ENCODE peak calls at places on chromosomes 11 and 22, in five cellular contexts. O is HCT116, R is trophoblast cell, I is right atrium auricular region, D is brain microvascular endothelial cell. N is an unnamed sample. For H3K27me3, the result is how much of the 10 kb centered on the place peaks cover.

GRCh38 chr11:1111545-1112212 is 37.0 kb downstream of the MUC2 start:
- DNase-seq in O (no peak), R (no peak), I (no peak), D (no peak), N (no peak)

GRCh38 chr11:12359761-12360160 is 17.6 kb upstream of the PARVA start:
- DNase-seq in O (no peak), R (no peak), I (no peak), D (peak), N (no peak)

GRCh38 chr11:78653294-78653909 is 78.7 kb upstream of the NARS2 start:
- DNase-seq in O (no peak), R (no peak), I (peak), D (no peak), N (no peak)

GRCh38 chr22:45452565-45453449 is 39.3 kb downstream of the RIBC2 start:
- DNase-seq in O (no peak), R (peak), I (no peak), D (no peak), N (peak)

GRCh38 chr11:110491577-110492352 is 62.0 kb downstream of the FDX1 start:
- DNase-seq in O (no peak), R (peak), I (no peak), D (no peak), N (no peak)

GRCh38 chr11:20611892-20612291 is 12.5 kb downstream of the SLC6A5 start:
- DNase-seq in O (no peak), R (no peak), I (no peak), D (no peak), N (no peak)

GRCh38 chr11:90630176-90630575 is 407.3 kb upstream of the CHORDC1 start:
- DNase-seq in O (no peak), R (peak), I (no peak), D (no peak), N (no peak)

GRCh38 chr11:118049771-118050170 is 27.1 kb upstream of the TMPRSS4 start:
- DNase-seq in O (no peak), R (no peak), I (peak), D (no peak), N (no peak)

GRCh38 chr11:15988693-15989231 is 367.6 kb downstream of the SOX6 start:
- DNase-seq in O (peak), R (peak), I (no peak), D (no peak), N (no peak)

GRCh38 chr22:40235418-40235817 is 57.7 kb downstream of the TNRC6B start:
- DNase-seq in O (no peak), R (no peak), I (no peak), D (no peak), N (no peak)

DNA sequence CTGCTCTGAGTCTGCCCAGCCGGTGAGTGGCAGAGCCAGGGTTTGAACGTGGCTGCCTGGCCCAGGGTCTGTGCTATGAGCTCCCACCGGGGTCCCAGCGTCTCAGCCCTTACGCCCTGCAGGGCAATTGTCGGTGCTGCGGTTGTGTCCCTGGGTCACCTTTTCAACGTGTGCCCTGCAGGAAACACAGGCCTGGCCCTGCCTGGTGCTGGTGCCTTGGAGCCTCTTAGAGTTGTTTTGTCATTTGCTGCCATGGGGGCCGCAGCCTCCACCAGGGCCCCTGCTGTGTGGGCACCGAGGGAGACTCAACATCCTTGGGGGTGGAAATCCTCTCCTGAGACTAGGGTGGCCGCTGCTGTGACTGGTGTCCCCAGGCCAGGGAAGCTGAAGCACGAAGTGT is 50.6 kb upstream of the SLC22A12 start:
- DNase-seq in O (no peak), R (no peak), I (no peak), D (no peak), N (no peak)
- H3K27me3 ChIP-seq in O (under half), R (under half), I (under half), D (under half), N (under half)

GRCh38 chr11:116577273-116577672 is 195.5 kb downstream of the BUD13 start:
- DNase-seq in O (no peak), R (no peak), I (no peak), D (no peak), N (no peak)

GRCh38 chr11:116581349-116581748 is 191.4 kb downstream of the BUD13 start:
- DNase-seq in O (no peak), R (no peak), I (no peak), D (no peak), N (no peak)

GRCh38 chr11:116579857-116580727 is 192.7 kb downstream of the BUD13 start:
- DNase-seq in O (no peak), R (no peak), I (no peak), D (no peak), N (no peak)

GRCh38 chr11:116580828-116581227 is 192.0 kb downstream of the BUD13 start:
- DNase-seq in O (no peak), R (no peak), I (no peak), D (no peak), N (no peak)

DNA sequence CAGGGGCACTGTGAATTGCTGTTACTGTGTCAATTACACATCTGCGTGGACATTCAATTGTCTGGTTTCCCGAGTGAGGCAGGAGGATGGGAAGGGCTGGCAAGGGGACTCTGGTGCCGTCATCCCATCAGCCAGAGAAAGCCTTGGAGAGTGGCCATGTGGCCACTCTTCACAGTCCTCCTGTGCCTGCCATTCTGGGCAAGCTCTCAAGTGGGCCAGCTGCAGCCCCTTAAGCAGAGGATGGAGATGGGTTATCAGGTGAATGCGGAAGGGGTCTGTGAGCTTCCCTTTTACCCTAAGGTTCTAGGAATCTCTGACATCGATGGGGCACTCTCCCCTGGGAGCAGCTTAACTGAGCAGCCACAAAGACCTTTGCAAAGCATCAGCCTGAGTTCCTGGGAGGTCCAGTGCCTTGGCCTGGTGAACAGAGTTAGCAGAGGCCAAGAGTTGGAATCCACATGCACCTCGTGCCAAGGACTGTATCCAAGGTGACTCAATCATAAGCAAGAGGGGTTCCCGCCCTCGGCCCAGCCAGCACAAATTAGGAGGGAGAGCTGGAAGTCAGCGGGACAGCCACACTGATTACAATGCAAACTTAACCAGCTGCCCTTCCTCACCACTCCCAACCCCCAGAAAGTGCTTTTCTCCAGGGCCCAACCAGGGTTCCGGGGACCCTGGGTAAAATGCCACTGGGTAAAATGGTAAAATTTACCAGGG is 193.7 kb downstream of the BUD13 start:
- DNase-seq in O (no peak), R (no peak), I (no peak), D (no peak), N (no peak)
- H3K27me3 ChIP-seq in O (under half), R (under half), I (under half), D (under half), N (under half)

GRCh38 chr22:49735411-49736311 is 92.0 kb downstream of the BRD1 start:
- DNase-seq in O (no peak), R (peak), I (no peak), D (no peak), N (no peak)

GRCh38 chr22:49738566-49738965 is 89.1 kb downstream of the BRD1 start:
- DNase-seq in O (no peak), R (no peak), I (peak), D (no peak), N (no peak)

GRCh38 chr22:49738006-49738405 is 89.7 kb downstream of the BRD1 start:
- DNase-seq in O (no peak), R (no peak), I (peak), D (no peak), N (no peak)

GRCh38 chr22:49736538-49736937 is 91.1 kb downstream of the BRD1 start:
- DNase-seq in O (no peak), R (no peak), I (no peak), D (no peak), N (no peak)

GRCh38 chr22:49737101-49737551 is 90.5 kb downstream of the BRD1 start:
- DNase-seq in O (no peak), R (no peak), I (no peak), D (no peak), N (no peak)
- H3K27me3 ChIP-seq in O (under half), R (under half), I (under half), D (under half), N (under half)

DNA sequence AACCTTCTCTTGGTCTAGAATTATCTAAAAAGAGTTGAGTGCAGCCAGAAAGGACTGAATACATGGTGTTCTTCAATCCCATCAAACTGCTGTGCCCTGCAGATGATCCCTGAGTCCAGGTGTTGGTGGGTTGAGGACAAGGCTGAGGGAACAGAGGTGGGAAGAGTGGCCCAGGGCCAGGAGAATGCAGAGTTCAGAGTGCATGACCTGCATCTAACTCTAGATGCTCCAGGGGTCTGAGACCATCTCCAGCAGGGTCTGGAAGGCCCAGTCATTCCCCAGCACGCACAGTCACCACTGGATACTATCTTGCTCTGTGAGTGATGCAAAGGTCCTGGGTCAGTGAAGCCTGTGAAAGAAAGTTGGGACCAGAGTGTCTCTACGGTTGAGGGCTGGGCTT is 2.1 kb upstream of the VPREB1 start:
- DNase-seq in O (no peak), R (no peak), I (no peak), D (no peak), N (no peak)
- H3K27me3 ChIP-seq in O (under half), R (under half), I (under half), D (under half), N (under half)

GRCh38 chr11:45145421-45146071 is 893 bp upstream of the PRDM11 start:
- DNase-seq in O (no peak), R (peak), I (no peak), D (peak), N (no peak)

GRCh38 chr11:45144126-45145082 is 2.0 kb upstream of the PRDM11 start:
- DNase-seq in O (no peak), R (no peak), I (no peak), D (no peak), N (no peak)

GRCh38 chr11:45143494-45143893 is 2.9 kb upstream of the PRDM11 start:
- DNase-seq in O (no peak), R (no peak), I (no peak), D (no peak), N (no peak)

GRCh38 chr11:45146072-45147016 is at the start of gene PRDM11:
- DNase-seq in O (peak), R (peak), I (no peak), D (peak), N (no peak)

GRCh38 chr11:45145083-45145420 is 1.4 kb upstream of the PRDM11 start:
- DNase-seq in O (no peak), R (no peak), I (no peak), D (no peak), N (no peak)
- H3K27me3 ChIP-seq in O (under half), R (under half), I (under half), D (under half), N (under half)